ENCODE peak calls at places on chromosomes 13 and 19, in five cellular contexts. K is HEK293T, V is K562, B is GM12878, F is SK-N-SH. G is an unnamed sample.

GRCh38 chr13:23620613-23621315 is 50.6 kb downstream of the TNFRSF19 start:
- DNase-seq in K (no peak), V (no peak), B (no peak), F (no peak), G (no peak)

GRCh38 chr13:113756441-113757097 is 2.5 kb upstream of the TMEM255B start:
- DNase-seq in K (no peak), V (no peak), B (no peak), F (no peak), G (no peak)

GRCh38 chr13:56561327-56561726 is 579.4 kb upstream of the PRR20A start:
- DNase-seq in K (peak; percentile 10), V (no peak), B (no peak), F (no peak), G (no peak)

GRCh38 chr19:8832132-8833021 is at the start of the genes MBD3L1 and ZNF558:
- DNase-seq in K (no peak), V (peak; percentile 99), B (peak; percentile 40), F (peak; percentile 97), G (peak; percentile 80)

GRCh38 chr13:38804061-38804460 is 117.2 kb downstream of the FREM2 start:
- DNase-seq in K (no peak), V (no peak), B (no peak), F (no peak), G (no peak)

GRCh38 chr13:20045946-20046548 is 87.5 kb downstream of the ZMYM2 start:
- DNase-seq in K (no peak), V (no peak), B (no peak), F (no peak), G (no peak)

GRCh38 chr19:6683971-6684370 is 14.0 kb upstream of the TNFSF14 start:
- DNase-seq in K (no peak), V (no peak), B (no peak), F (no peak), G (no peak)

GRCh38 chr19:43934985-43935708 is at the start of gene ZNF45:
- DNase-seq in K (peak; percentile 92), V (peak; percentile 91), B (peak; percentile 60), F (peak; percentile 88), G (peak; percentile 88)

GRCh38 chr13:97079726-97080125 is 85.5 kb upstream of the OXGR1 start:
- DNase-seq in K (no peak), V (no peak), B (no peak), F (no peak), G (no peak)

GRCh38 chr13:25335856-25336255 is 34.4 kb downstream of the NUP58 start:
- DNase-seq in K (no peak), V (no peak), B (no peak), F (no peak), G (no peak)

GRCh38 chr19:42441047-42441440 is 1.7 kb downstream of the CXCL17 start:
- DNase-seq in K (no peak), V (no peak), B (no peak), F (no peak), G (peak; percentile 72)

GRCh38 chr19:31113250-31113685 is 236.0 kb downstream of the TSHZ3 start:
- DNase-seq in K (no peak), V (no peak), B (no peak), F (no peak), G (no peak)

GRCh38 chr13:51534075-51534817 is 50.0 kb upstream of the WDFY2 start:
- DNase-seq in K (no peak), V (no peak), B (no peak), F (no peak), G (no peak)

GRCh38 chr19:42123765-42124164 is 8.5 kb downstream of the POU2F2 start:
- DNase-seq in K (no peak), V (no peak), B (no peak), F (no peak), G (no peak)

GRCh38 chr19:56538761-56539263 is at the start of gene ZFP28:
- DNase-seq in K (peak; percentile 80), V (no peak), B (no peak), F (peak; percentile 95), G (no peak)

GRCh38 chr13:105466376-105466775 is 1069.1 kb downstream of the EFNB2 start:
- DNase-seq in K (no peak), V (no peak), B (no peak), F (no peak), G (no peak)

GRCh38 chr13:111556496-111556895 is 236.1 kb downstream of the TEX29 start:
- DNase-seq in K (no peak), V (no peak), B (no peak), F (no peak), G (no peak)
- TF ChIP-seq FOXM1 in K (no peak), V (no peak), B (no peak), F (no peak), G (no peak)

DNA sequence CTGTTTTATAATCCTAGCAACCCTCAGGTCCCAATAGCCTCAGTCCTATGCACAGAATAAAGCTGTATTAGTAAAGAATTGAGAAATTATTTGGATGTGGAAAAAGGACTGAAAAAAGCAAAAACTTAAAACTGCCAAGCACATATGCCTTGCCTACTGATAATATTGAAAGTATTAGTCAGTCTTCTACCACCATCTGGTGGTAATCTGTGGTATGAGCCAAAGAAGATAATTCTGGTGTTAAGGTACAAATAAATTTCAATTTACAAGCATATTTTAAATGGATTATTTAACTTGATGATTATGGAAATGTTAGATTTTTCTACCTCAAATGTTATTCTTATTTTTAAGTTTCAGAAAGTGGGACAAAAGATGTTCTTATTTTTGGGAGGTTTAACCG is 460.3 kb upstream of the KLHL1 start:
- DNase-seq in K (peak; percentile 64), V (peak; percentile 5), B (peak; percentile 5), F (peak; percentile 21), G (peak; percentile 25)
- TF ChIP-seq FOXM1 in K (no peak), V (no peak), B (no peak), F (no peak), G (no peak)

DNA sequence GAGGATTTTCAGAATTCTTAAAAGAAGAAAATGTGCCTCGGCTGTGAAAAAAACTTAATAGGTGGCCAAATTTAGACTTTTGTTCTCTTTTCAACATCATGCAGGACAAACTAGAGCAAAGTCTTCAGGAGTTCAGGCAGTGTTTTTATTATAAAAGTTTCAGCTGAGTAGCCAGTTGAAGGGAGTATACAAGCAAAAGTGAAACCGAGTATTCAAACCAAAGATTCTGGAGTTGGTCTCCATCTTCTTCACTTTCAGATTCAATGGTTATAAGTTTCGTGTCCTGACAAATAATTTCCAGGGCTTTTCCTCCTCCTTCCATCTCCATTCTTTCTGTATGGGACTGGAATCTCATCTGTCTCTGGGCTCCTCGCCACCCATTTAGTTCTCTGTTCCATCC is 379.7 kb downstream of the GPC5 start:
- DNase-seq in K (no peak), V (no peak), B (no peak), F (no peak), G (no peak)
- TF ChIP-seq FOXM1 in K (no peak), V (no peak), B (no peak), F (no peak), G (no peak)

GRCh38 chr19:17539288-17540117 is 15.9 kb upstream of the COLGALT1 start:
- DNase-seq in K (peak; percentile 99), V (peak; percentile 99), B (no peak), F (peak; percentile 99), G (peak; percentile 85)

GRCh38 chr19:17540174-17540573 is 15.3 kb upstream of the COLGALT1 start:
- DNase-seq in K (no peak), V (no peak), B (no peak), F (no peak), G (no peak)

GRCh38 chr19:17534767-17535166 is 20.7 kb upstream of the COLGALT1 start:
- DNase-seq in K (no peak), V (no peak), B (no peak), F (no peak), G (no peak)

GRCh38 chr19:17538684-17539287 is 16.7 kb upstream of the COLGALT1 start:
- DNase-seq in K (no peak), V (no peak), B (no peak), F (no peak), G (no peak)

GRCh38 chr19:17536957-17537356 is 18.5 kb upstream of the COLGALT1 start:
- DNase-seq in K (no peak), V (no peak), B (no peak), F (no peak), G (no peak)
- TF ChIP-seq FOXM1 in K (no peak), V (no peak), B (no peak), F (no peak), G (no peak)

GRCh38 chr19:32691952-32692726 is 518 bp downstream of the NUDT19 start:
- DNase-seq in K (peak; percentile 45), V (peak; percentile 58), B (no peak), F (peak; percentile 81), G (no peak)

GRCh38 chr19:32691291-32691951 is at the start of gene NUDT19:
- DNase-seq in K (peak; percentile 76), V (peak; percentile 85), B (peak; percentile 62), F (peak; percentile 93), G (peak; percentile 78)

GRCh38 chr19:32686847-32687450 is 4.7 kb upstream of the NUDT19 start:
- DNase-seq in K (no peak), V (no peak), B (no peak), F (no peak), G (no peak)

GRCh38 chr19:32687681-32688080 is 3.9 kb upstream of the NUDT19 start:
- DNase-seq in K (no peak), V (peak; percentile 54), B (no peak), F (no peak), G (no peak)

GRCh38 chr19:32688315-32688714 is 3.3 kb upstream of the NUDT19 start:
- DNase-seq in K (no peak), V (peak; percentile 18), B (no peak), F (no peak), G (no peak)
- TF ChIP-seq FOXM1 in K (no peak), V (no peak), B (no peak), F (no peak), G (no peak)

G was measured in HepG2.